ENCODE peak calls at places on chromosomes 5 and 9, in seven cellular contexts. F is PC-9, Z is GM12865, A is transverse colon, Q is WERI-Rb-1, I is dorsolateral prefrontal cortex, U is neural progenitor cell. V is an unnamed sample.

GRCh38 chr5:80590766-80591165 is 20.7 kb upstream of the ANKRD34B start:
- DNase-seq in F (no peak), U (no peak), Q (no peak), I (no peak), A (no peak), Z (no peak), V (no peak)

GRCh38 chr5:173777669-173778068 is 110.5 kb upstream of the CPEB4 start:
- DNase-seq in Q (no peak), I (no peak), Z (no peak), A (no peak), F (no peak), U (no peak), V (no peak)

GRCh38 chr5:134738963-134739661 is 764 bp downstream of the CAMLG start:
- DNase-seq in U (peak), I (no peak), F (peak), A (peak), Q (peak), Z (peak), V (peak)

GRCh38 chr9:101387871-101388506 is 3.2 kb upstream of the BAAT start:
- DNase-seq in I (no peak), A (no peak), U (peak), Z (peak), Q (peak), F (no peak), V (peak)

GRCh38 chr5:109354761-109355160 is 55.0 kb downstream of the PJA2 start:
- DNase-seq in F (no peak), Q (no peak), U (no peak), I (no peak), A (no peak), Z (no peak), V (no peak)

GRCh38 chr9:4574657-4575243 is 84.5 kb downstream of the SLC1A1 start:
- DNase-seq in A (no peak), Z (peak), I (no peak), Q (no peak), U (no peak), F (no peak), V (no peak)

GRCh38 chr5:75513841-75514240 is 2.1 kb downstream of the POLK start:
- DNase-seq in U (no peak), I (no peak), Z (no peak), F (no peak), Q (no peak), A (no peak), V (no peak)

GRCh38 chr9:116368680-116369079 is 215.1 kb downstream of the PAPPA start:
- DNase-seq in I (no peak), A (no peak), F (no peak), Z (no peak), Q (no peak), U (no peak), V (no peak)

GRCh38 chr5:111016801-111017200 is 54.7 kb upstream of the TSLP start:
- DNase-seq in Z (no peak), U (no peak), A (no peak), Q (no peak), F (no peak), I (no peak), V (peak)

GRCh38 chr9:133613396-133613795 is 4.2 kb upstream of the FAM163B start:
- DNase-seq in U (no peak), Q (no peak), F (no peak), A (no peak), Z (no peak), I (no peak), V (no peak)

GRCh38 chr9:91658513-91659105 is 235.0 kb upstream of the NFIL3 start:
- DNase-seq in I (no peak), U (no peak), Q (no peak), F (no peak), Z (no peak), A (no peak), V (no peak)

GRCh38 chr9:107176701-107177100 is 106.4 kb upstream of the RAD23B start:
- DNase-seq in Z (no peak), A (no peak), I (no peak), U (no peak), Q (peak), F (no peak), V (no peak)

GRCh38 chr9:81632599-81632998 is 56.7 kb downstream of the TLE1 start:
- DNase-seq in A (no peak), I (no peak), Z (no peak), F (no peak), U (no peak), Q (no peak), V (peak)

GRCh38 chr5:122805481-122805880 is 30.6 kb downstream of the SNX2 start:
- DNase-seq in F (no peak), Q (no peak), U (no peak), I (no peak), Z (no peak), A (no peak), V (peak)

GRCh38 chr9:128159073-128159783 is 837 bp upstream of the BBLN start:
- DNase-seq in Q (no peak), A (peak), Z (peak), U (no peak), I (no peak), F (peak), V (no peak)

GRCh38 chr5:179274321-179275315 is 70.6 kb downstream of the ADAMTS2 start:
- DNase-seq in A (no peak), F (no peak), Q (no peak), I (no peak), Z (no peak), U (no peak), V (no peak)
- TF ChIP-seq CTCF in A (no peak), F (no peak), Q (no peak), I (no peak), Z (no peak), U (peak), V (peak)

DNA sequence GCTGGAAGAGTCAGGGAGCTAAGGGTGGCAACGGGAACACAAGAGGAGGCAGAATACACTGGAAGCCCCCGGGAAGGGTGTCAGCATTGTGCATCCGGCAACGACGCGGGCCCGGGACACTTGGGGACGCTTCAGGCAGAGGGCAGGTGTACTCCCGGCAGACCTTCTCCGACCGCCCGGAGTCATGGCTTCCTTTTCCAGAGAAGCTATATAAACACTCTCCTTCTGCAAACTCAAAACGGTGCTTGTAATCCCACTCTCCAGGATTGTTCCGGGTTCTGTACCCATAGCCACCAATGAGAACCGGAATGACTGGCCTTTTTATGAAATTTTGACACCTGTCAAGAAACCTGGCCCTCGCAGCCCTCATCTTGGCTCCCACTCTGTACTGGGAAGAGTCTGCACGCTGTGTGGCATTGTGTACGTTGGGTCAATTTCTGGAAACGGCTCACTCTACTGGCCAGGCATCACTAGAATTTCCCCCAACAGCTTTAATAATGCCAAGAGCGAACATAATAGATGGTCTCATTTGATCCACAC is 462 bp upstream of the MCC start:
- DNase-seq in A (no peak), Q (no peak), F (no peak), U (no peak), I (no peak), Z (no peak), V (peak)
- H3K4me3 ChIP-seq in A (peak), Q (peak), F (peak), U (peak), I (peak), Z (peak), V (peak)

GRCh38 chr9:69809304-69809863 is 11.2 kb upstream of the CFAP95 start:
- DNase-seq in U (peak), Z (peak), F (no peak), Q (peak), I (no peak), A (no peak), V (peak)
- TF ChIP-seq CTCF in U (peak), Z (peak), F (peak), Q (peak), I (no peak), A (no peak), V (peak)

DNA sequence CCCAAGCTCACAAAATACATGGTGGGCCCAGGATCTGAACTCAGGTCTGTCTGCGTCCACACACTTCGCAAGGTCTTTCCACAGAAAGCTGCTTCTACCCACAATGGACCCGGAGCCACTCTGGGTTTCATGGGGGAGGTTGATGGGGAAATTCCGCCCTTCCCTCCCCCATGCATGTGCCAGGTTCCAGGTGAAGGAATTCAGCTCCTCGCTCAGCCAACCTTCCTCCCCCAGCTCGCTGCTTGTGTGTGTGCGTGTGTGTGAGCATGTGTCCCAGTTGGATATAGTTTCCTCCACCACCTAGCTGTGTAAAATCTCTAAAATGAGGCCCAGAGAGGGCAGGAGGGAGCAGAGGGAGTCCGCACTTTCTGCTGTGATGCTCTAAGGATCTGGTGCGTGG is 1.0 kb downstream of the PTGS1 start:
- DNase-seq in A (no peak), F (no peak), U (no peak), I (no peak), Q (no peak), Z (no peak), V (no peak)
- H3K4me3 ChIP-seq in A (peak), F (no peak), U (no peak), I (peak), Q (no peak), Z (no peak), V (no peak)

DNA sequence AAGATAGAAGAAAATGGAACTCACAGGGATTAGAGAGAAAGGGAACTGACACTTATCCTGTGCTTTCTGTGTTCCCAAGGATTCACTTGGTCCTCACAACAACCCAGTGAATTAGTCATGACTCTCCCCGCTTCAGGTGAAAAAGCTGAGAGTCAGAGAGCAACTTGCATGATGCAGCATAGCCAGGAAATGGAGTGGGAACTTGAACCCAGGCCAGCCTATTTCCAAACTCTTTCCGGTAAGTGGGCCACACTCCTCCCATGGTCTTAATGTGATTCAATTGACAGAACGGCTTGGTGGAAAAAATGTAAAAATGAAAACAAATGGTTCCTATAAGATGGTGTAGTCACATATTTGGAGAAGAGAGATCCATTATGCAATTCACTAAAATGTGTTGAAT is 45.9 kb upstream of the CEMIP2 start:
- DNase-seq in Q (no peak), Z (no peak), F (no peak), A (no peak), U (no peak), I (no peak), V (no peak)
- TF ChIP-seq CTCF in Q (no peak), Z (no peak), F (no peak), A (no peak), U (no peak), I (no peak), V (no peak)